ENCODE peak calls at places on chromosomes 12 and 14, in ten cellular contexts. K is bronchial epithelial cell; B is astrocyte of the spinal cord; T is NCI-H2081 treated with DMSO at 0.1 percent for 48 hours; D is adipocyte; L is NCI-H510A treated with DMSO at 0.1 percent for 48 hours; Q is AG04449; S is central memory CD4-positive, alpha-beta T cell; E is tibial artery; M is nephron progenitor cell. A is an unnamed sample.

GRCh38 chr12:2396448-2396871 is 343.7 kb downstream of the CACNA1C start:
- DNase-seq in D (no peak), B (peak), L (no peak), Q (no peak), E (peak), S (no peak), M (no peak), K (no peak), T (no peak), A (peak)

GRCh38 chr14:64574370-64575115 is 24.8 kb downstream of the PPP1R36 start:
- DNase-seq in Q (no peak), L (no peak), M (no peak), T (no peak), K (no peak), S (no peak), E (no peak), D (no peak), B (no peak), A (no peak)

GRCh38 chr12:116092776-116093175 is 184.7 kb downstream of the MED13L start:
- DNase-seq in E (no peak), L (no peak), Q (no peak), S (no peak), K (no peak), B (no peak), T (no peak), M (no peak), D (no peak), A (no peak)

GRCh38 chr12:46516933-46517578 is 144.5 kb upstream of the SLC38A2 start:
- DNase-seq in B (no peak), Q (no peak), M (no peak), E (no peak), K (peak), L (no peak), T (no peak), D (no peak), S (peak), A (no peak)

GRCh38 chr12:48882325-48882687 is 16.6 kb upstream of the RND1 start:
- DNase-seq in S (no peak), M (peak), D (peak), L (no peak), E (peak), K (peak), Q (no peak), B (peak), T (no peak), A (peak)

GRCh38 chr12:85872497-85873091 is 1.5 kb upstream of the NTS start:
- DNase-seq in M (no peak), D (peak), B (peak), S (no peak), E (no peak), L (peak), T (peak), Q (peak), K (peak), A (peak)

GRCh38 chr14:104168603-104169002 is 30.2 kb downstream of the KIF26A start:
- DNase-seq in K (no peak), S (no peak), E (no peak), M (no peak), T (no peak), L (no peak), B (no peak), D (no peak), Q (no peak), A (no peak)

GRCh38 chr12:95529693-95530225 is 21.5 kb downstream of the USP44 start:
- DNase-seq in M (no peak), B (no peak), K (no peak), S (no peak), Q (no peak), E (no peak), T (no peak), D (peak), L (no peak), A (no peak)

GRCh38 chr12:46372852-46373302 is 304 bp upstream of the SLC38A2 start:
- DNase-seq in D (no peak), B (no peak), L (no peak), E (no peak), K (no peak), T (no peak), M (peak), S (no peak), Q (no peak), A (no peak)

GRCh38 chr12:39503445-39503844 is 60.5 kb upstream of the KIF21A start:
- DNase-seq in B (peak), K (peak), E (no peak), Q (no peak), L (no peak), S (no peak), T (no peak), M (no peak), D (peak), A (no peak)

GRCh38 chr12:132836803-132837331 is 8.2 kb upstream of the GOLGA3 start:
- DNase-seq in T (no peak), S (no peak), E (no peak), B (no peak), M (no peak), K (no peak), D (no peak), L (no peak), Q (no peak), A (no peak)

GRCh38 chr14:94601961-94602391 is 10.2 kb upstream of the SERPINA3 start:
- DNase-seq in L (no peak), B (peak), T (no peak), S (no peak), D (peak), Q (peak), E (peak), M (no peak), K (peak), A (peak)

GRCh38 chr14:50260511-50260910 is 29.1 kb upstream of the SOS2 start:
- DNase-seq in M (no peak), D (peak), Q (no peak), K (peak), B (peak), E (no peak), S (peak), T (no peak), L (no peak), A (peak)

GRCh38 chr14:105314287-105315185 is at the start of gene PACS2:
- DNase-seq in L (peak), S (peak), B (peak), K (peak), D (peak), T (peak), E (peak), Q (no peak), M (peak), A (peak)

GRCh38 chr14:68317239-68317638 is 475.6 kb downstream of the ZFP36L1 start:
- DNase-seq in L (no peak), K (no peak), T (no peak), S (no peak), E (no peak), B (no peak), M (no peak), D (no peak), Q (no peak), A (no peak)

GRCh38 chr12:113862570-113863454 is 103.3 kb downstream of the RBM19 start:
- DNase-seq in T (no peak), S (no peak), Q (peak), E (no peak), L (no peak), K (peak), M (no peak), B (peak), D (peak), A (peak)

GRCh38 chr14:74642011-74642410 is 30.0 kb upstream of the LTBP2 start:
- DNase-seq in Q (no peak), S (no peak), K (no peak), B (no peak), E (no peak), T (no peak), M (no peak), D (no peak), L (no peak), A (no peak)

GRCh38 chr12:85558684-85559083 is 277.5 kb downstream of the RASSF9 start:
- DNase-seq in D (no peak), S (no peak), Q (no peak), E (no peak), K (no peak), L (no peak), T (no peak), B (no peak), M (no peak), A (no peak)

GRCh38 chr14:59347511-59347900 is 117.7 kb downstream of the GPR135 start:
- DNase-seq in M (no peak), L (no peak), Q (no peak), E (no peak), B (no peak), S (no peak), T (no peak), K (peak), D (no peak), A (no peak)

GRCh38 chr14:20427231-20428009 is 8.5 kb downstream of the KLHL33 start:
- DNase-seq in K (peak), D (peak), M (no peak), B (peak), L (no peak), Q (no peak), T (no peak), E (no peak), S (no peak), A (peak)

GRCh38 chr12:96906849-96907664 is at the start of gene NEDD1:
- DNase-seq in S (peak), T (peak), K (peak), M (peak), L (peak), B (peak), D (peak), Q (no peak), E (peak), A (peak)

GRCh38 chr12:52183544-52183910 is 8.3 kb downstream of the KRT80 start:
- DNase-seq in B (no peak), E (no peak), M (no peak), S (no peak), T (peak), L (peak), K (peak), D (no peak), Q (no peak), A (no peak)

GRCh38 chr12:75738486-75738885 is 227.1 kb upstream of the KRR1 start:
- DNase-seq in K (no peak), S (no peak), B (no peak), L (no peak), T (no peak), M (no peak), E (no peak), D (no peak), Q (no peak), A (no peak)

GRCh38 chr14:44988694-44989093 is 26.7 kb downstream of the TOGARAM1 start:
- DNase-seq in T (no peak), D (no peak), M (peak), L (no peak), E (no peak), B (no peak), K (no peak), S (no peak), Q (no peak), A (no peak)

GRCh38 chr12:92696240-92696639 is 6.5 kb upstream of the PLEKHG7 start:
- DNase-seq in M (no peak), E (peak), B (peak), Q (no peak), L (no peak), S (no peak), D (peak), T (no peak), K (no peak), A (peak)

GRCh38 chr12:64273527-64274403 is 51.7 kb upstream of the KICS2 start:
- DNase-seq in D (peak), K (peak), Q (no peak), T (no peak), M (peak), S (peak), E (no peak), L (no peak), B (no peak), A (peak)

GRCh38 chr12:1527789-1528188 is 66.6 kb downstream of the FBXL14 start:
- DNase-seq in K (peak), B (peak), S (no peak), Q (peak), T (no peak), L (no peak), E (no peak), D (peak), M (no peak), A (peak)

GRCh38 chr12:11882301-11883019 is 188.3 kb upstream of the BCL2L14 start:
- DNase-seq in B (no peak), Q (no peak), L (peak), E (no peak), K (no peak), D (no peak), T (no peak), M (no peak), S (no peak), A (no peak)

A was measured in H4.